ENCODE peak calls at places on chromosomes 16 and 17, in seven cellular contexts. One of them, this sample, is unnamed.

GRCh38 chr16:49484454-49484853 is 110.8 kb downstream of the C16orf78 start:
- DNase-seq in activated CD4-positive, alpha-beta T cell treated with anti-CD3 and anti-CD28 coated beads, Interleukin-2, amount 10 ng/mL, durations not matched to agents 7 days and 5 days: no peak
- DNase-seq in fibroblast of lung: no peak
- DNase-seq in RWPE1: peak; percentile 64
- DNase-seq in GM13977: peak; percentile 53
- DNase-seq in T-cell: no peak
- DNase-seq in posterior vena cava: peak; percentile 89
- DNase-seq in this sample: peak; percentile 73

GRCh38 chr16:4733747-4734062 is 366 bp downstream of the ANKS3 start:
- DNase-seq in GM13977: no peak
- DNase-seq in fibroblast of lung: peak; percentile 6
- DNase-seq in T-cell: peak; percentile 10
- DNase-seq in RWPE1: peak; percentile 37
- DNase-seq in posterior vena cava: no peak
- DNase-seq in activated CD4-positive, alpha-beta T cell treated with anti-CD3 and anti-CD28 coated beads, Interleukin-2, amount 10 ng/mL, durations not matched to agents 7 days and 5 days: no peak
- DNase-seq in this sample: no peak

GRCh38 chr17:61480414-61480807 is 28.2 kb downstream of the TBX4 start:
- DNase-seq in T-cell: no peak
- DNase-seq in posterior vena cava: no peak
- DNase-seq in RWPE1: no peak
- DNase-seq in activated CD4-positive, alpha-beta T cell treated with anti-CD3 and anti-CD28 coated beads, Interleukin-2, amount 10 ng/mL, durations not matched to agents 7 days and 5 days: no peak
- DNase-seq in fibroblast of lung: no peak
- DNase-seq in GM13977: no peak
- DNase-seq in this sample: no peak

GRCh38 chr17:76272541-76273434 is 7.6 kb downstream of the UBALD2 start:
- DNase-seq in posterior vena cava: no peak
- DNase-seq in GM13977: peak; percentile 80
- DNase-seq in RWPE1: no peak
- DNase-seq in T-cell: no peak
- DNase-seq in fibroblast of lung: no peak
- DNase-seq in activated CD4-positive, alpha-beta T cell treated with anti-CD3 and anti-CD28 coated beads, Interleukin-2, amount 10 ng/mL, durations not matched to agents 7 days and 5 days: peak; percentile 52
- DNase-seq in this sample: no peak

GRCh38 chr17:56754523-56755208 is 79.1 kb downstream of the C17orf67 start:
- DNase-seq in fibroblast of lung: peak; percentile 28
- DNase-seq in activated CD4-positive, alpha-beta T cell treated with anti-CD3 and anti-CD28 coated beads, Interleukin-2, amount 10 ng/mL, durations not matched to agents 7 days and 5 days: peak; percentile 55
- DNase-seq in GM13977: no peak
- DNase-seq in RWPE1: peak; percentile 9
- DNase-seq in posterior vena cava: no peak
- DNase-seq in T-cell: peak; percentile 8
- DNase-seq in this sample: peak; percentile 77

GRCh38 chr17:38707678-38708351 is 2.7 kb downstream of the MLLT6 start:
- DNase-seq in posterior vena cava: no peak
- DNase-seq in activated CD4-positive, alpha-beta T cell treated with anti-CD3 and anti-CD28 coated beads, Interleukin-2, amount 10 ng/mL, durations not matched to agents 7 days and 5 days: no peak
- DNase-seq in GM13977: no peak
- DNase-seq in T-cell: no peak
- DNase-seq in RWPE1: no peak
- DNase-seq in fibroblast of lung: no peak
- DNase-seq in this sample: no peak

GRCh38 chr17:74962622-74963394 is 9.8 kb downstream of the HID1 start:
- DNase-seq in activated CD4-positive, alpha-beta T cell treated with anti-CD3 and anti-CD28 coated beads, Interleukin-2, amount 10 ng/mL, durations not matched to agents 7 days and 5 days: no peak
- DNase-seq in RWPE1: no peak
- DNase-seq in posterior vena cava: no peak
- DNase-seq in fibroblast of lung: no peak
- DNase-seq in T-cell: no peak
- DNase-seq in GM13977: no peak
- DNase-seq in this sample: no peak

GRCh38 chr16:75250809-75251279 is 580 bp downstream of the BCAR1 start:
- DNase-seq in T-cell: no peak
- DNase-seq in fibroblast of lung: no peak
- DNase-seq in RWPE1: peak; percentile 67
- DNase-seq in activated CD4-positive, alpha-beta T cell treated with anti-CD3 and anti-CD28 coated beads, Interleukin-2, amount 10 ng/mL, durations not matched to agents 7 days and 5 days: no peak
- DNase-seq in posterior vena cava: no peak
- DNase-seq in GM13977: peak; percentile 80
- DNase-seq in this sample: no peak

This sample was measured in mesendoderm.